ENCODE peak calls at places on chromosome 7, in ten cellular contexts. One of them, this sample, is unnamed.

GRCh38 chr7:120164-120555 is 72.2 kb upstream of the FAM20C start:
- DNase-seq in GM23338: no peak
- DNase-seq in lower leg skin: no peak
- DNase-seq in choroid plexus epithelial cell: no peak
- DNase-seq in A549: no peak
- DNase-seq in HFFc6: no peak
- DNase-seq in CD8-positive, alpha-beta T cell: no peak
- DNase-seq in IMR-90: no peak
- DNase-seq in tibial nerve: no peak
- DNase-seq in dorsolateral prefrontal cortex: no peak
- DNase-seq in this sample: no peak

GRCh38 chr7:27212587-27213149 is 12.8 kb upstream of the HOXA13 start:
- DNase-seq in GM23338: no peak
- DNase-seq in lower leg skin: no peak
- DNase-seq in choroid plexus epithelial cell: no peak
- DNase-seq in A549: no peak
- DNase-seq in HFFc6: no peak
- DNase-seq in CD8-positive, alpha-beta T cell: no peak
- DNase-seq in IMR-90: no peak
- DNase-seq in tibial nerve: no peak
- DNase-seq in dorsolateral prefrontal cortex: no peak
- DNase-seq in this sample: no peak

GRCh38 chr7:129607471-129608120 is 3.9 kb upstream of the NRF1 start:
- DNase-seq in GM23338: peak; percentile 82
- DNase-seq in lower leg skin: no peak
- DNase-seq in choroid plexus epithelial cell: peak; percentile 62
- DNase-seq in A549: peak; percentile 63
- DNase-seq in HFFc6: peak; percentile 8
- DNase-seq in CD8-positive, alpha-beta T cell: peak; percentile 48
- DNase-seq in IMR-90: no peak
- DNase-seq in tibial nerve: no peak
- DNase-seq in dorsolateral prefrontal cortex: no peak
- DNase-seq in this sample: peak; percentile 25

GRCh38 chr7:11698273-11698930 is 133.6 kb downstream of the THSD7A start:
- DNase-seq in GM23338: no peak
- DNase-seq in lower leg skin: no peak
- DNase-seq in choroid plexus epithelial cell: peak; percentile 59
- DNase-seq in A549: no peak
- DNase-seq in HFFc6: no peak
- DNase-seq in CD8-positive, alpha-beta T cell: no peak
- DNase-seq in IMR-90: no peak
- DNase-seq in tibial nerve: no peak
- DNase-seq in dorsolateral prefrontal cortex: no peak
- DNase-seq in this sample: no peak

GRCh38 chr7:118858651-118859149 is 634.2 kb downstream of the ANKRD7 start:
- DNase-seq in GM23338: peak; percentile 63
- DNase-seq in lower leg skin: no peak
- DNase-seq in choroid plexus epithelial cell: no peak
- DNase-seq in A549: no peak
- DNase-seq in HFFc6: no peak
- DNase-seq in CD8-positive, alpha-beta T cell: no peak
- DNase-seq in IMR-90: no peak
- DNase-seq in tibial nerve: no peak
- DNase-seq in dorsolateral prefrontal cortex: no peak
- DNase-seq in this sample: no peak

GRCh38 chr7:4958477-4959301 is at the start of gene MMD2:
- DNase-seq in GM23338: peak; percentile 72
- DNase-seq in lower leg skin: no peak
- DNase-seq in choroid plexus epithelial cell: no peak
- DNase-seq in A549: no peak
- DNase-seq in HFFc6: no peak
- DNase-seq in CD8-positive, alpha-beta T cell: no peak
- DNase-seq in IMR-90: no peak
- DNase-seq in tibial nerve: no peak
- DNase-seq in dorsolateral prefrontal cortex: no peak
- DNase-seq in this sample: no peak

GRCh38 chr7:31028417-31028988 is 23.6 kb upstream of the ADCYAP1R1 start:
- DNase-seq in GM23338: no peak
- DNase-seq in lower leg skin: no peak
- DNase-seq in choroid plexus epithelial cell: no peak
- DNase-seq in A549: no peak
- DNase-seq in HFFc6: no peak
- DNase-seq in CD8-positive, alpha-beta T cell: no peak
- DNase-seq in IMR-90: no peak
- DNase-seq in tibial nerve: no peak
- DNase-seq in dorsolateral prefrontal cortex: peak; percentile 54
- DNase-seq in this sample: no peak

GRCh38 chr7:148260605-148261004 is 330.0 kb upstream of the C7orf33 start:
- DNase-seq in GM23338: no peak
- DNase-seq in lower leg skin: no peak
- DNase-seq in choroid plexus epithelial cell: peak; percentile 5
- DNase-seq in A549: no peak
- DNase-seq in HFFc6: no peak
- DNase-seq in CD8-positive, alpha-beta T cell: no peak
- DNase-seq in IMR-90: no peak
- DNase-seq in tibial nerve: no peak
- DNase-seq in dorsolateral prefrontal cortex: no peak
- DNase-seq in this sample: no peak

GRCh38 chr7:64098-64521 is 128.3 kb upstream of the FAM20C start:
- DNase-seq in GM23338: peak; percentile 76
- DNase-seq in lower leg skin: no peak
- DNase-seq in choroid plexus epithelial cell: peak; percentile 87
- DNase-seq in A549: peak; percentile 41
- DNase-seq in HFFc6: peak; percentile 34
- DNase-seq in CD8-positive, alpha-beta T cell: no peak
- DNase-seq in IMR-90: peak; percentile 74
- DNase-seq in tibial nerve: peak; percentile 50
- DNase-seq in dorsolateral prefrontal cortex: peak; percentile 84
- DNase-seq in this sample: peak; percentile 44

GRCh38 chr7:50544992-50545391 is 20.2 kb downstream of the DDC start:
- DNase-seq in GM23338: no peak
- DNase-seq in lower leg skin: no peak
- DNase-seq in choroid plexus epithelial cell: no peak
- DNase-seq in A549: no peak
- DNase-seq in HFFc6: no peak
- DNase-seq in CD8-positive, alpha-beta T cell: no peak
- DNase-seq in IMR-90: no peak
- DNase-seq in tibial nerve: no peak
- DNase-seq in dorsolateral prefrontal cortex: no peak
- DNase-seq in this sample: no peak

DNA sequence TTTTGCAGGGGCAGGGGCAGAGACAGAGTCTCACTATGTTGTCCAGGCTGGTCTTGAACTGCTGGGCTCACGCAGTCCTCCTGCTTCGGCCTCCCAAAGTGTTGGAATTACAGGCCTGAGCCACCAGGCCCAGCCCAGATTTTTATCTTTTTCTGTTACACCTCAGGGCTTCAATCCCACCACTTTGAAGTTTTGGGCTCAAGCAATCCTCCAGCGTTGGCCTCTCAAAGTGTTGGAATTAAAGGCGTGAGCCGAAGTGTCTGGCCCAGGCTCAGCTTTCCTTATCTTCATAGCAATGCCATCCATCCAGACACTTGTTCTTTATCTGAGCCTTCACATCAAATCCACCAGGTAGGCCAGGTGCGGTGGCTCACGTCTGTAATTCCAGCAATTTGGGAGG is 4.1 kb downstream of the TAF6 start:
- DNase-seq in GM23338: no peak
- DNase-seq in lower leg skin: no peak
- DNase-seq in choroid plexus epithelial cell: no peak
- DNase-seq in A549: no peak
- DNase-seq in HFFc6: no peak
- DNase-seq in CD8-positive, alpha-beta T cell: no peak
- DNase-seq in IMR-90: no peak
- DNase-seq in tibial nerve: no peak
- DNase-seq in dorsolateral prefrontal cortex: no peak
- DNase-seq in this sample: no peak
- TF ChIP-seq CTCF in GM23338: no peak
- TF ChIP-seq CTCF in lower leg skin: no peak
- TF ChIP-seq CTCF in choroid plexus epithelial cell: no peak
- TF ChIP-seq CTCF in A549: no peak
- TF ChIP-seq CTCF in HFFc6: no peak
- TF ChIP-seq CTCF in CD8-positive, alpha-beta T cell: no peak
- TF ChIP-seq CTCF in IMR-90: no peak
- TF ChIP-seq CTCF in tibial nerve: no peak
- TF ChIP-seq CTCF in dorsolateral prefrontal cortex: no peak
- TF ChIP-seq CTCF in this sample: no peak

GRCh38 chr7:110835209-110835608 is 255.7 kb upstream of the LRRN3 start:
- DNase-seq in GM23338: no peak
- DNase-seq in lower leg skin: no peak
- DNase-seq in choroid plexus epithelial cell: peak; percentile 10
- DNase-seq in A549: no peak
- DNase-seq in HFFc6: no peak
- DNase-seq in CD8-positive, alpha-beta T cell: peak; percentile 5
- DNase-seq in IMR-90: no peak
- DNase-seq in tibial nerve: no peak
- DNase-seq in dorsolateral prefrontal cortex: no peak
- DNase-seq in this sample: no peak

GRCh38 chr7:110842796-110843195 is 248.1 kb upstream of the LRRN3 start:
- DNase-seq in GM23338: no peak
- DNase-seq in lower leg skin: no peak
- DNase-seq in choroid plexus epithelial cell: no peak
- DNase-seq in A549: no peak
- DNase-seq in HFFc6: no peak
- DNase-seq in CD8-positive, alpha-beta T cell: no peak
- DNase-seq in IMR-90: no peak
- DNase-seq in tibial nerve: no peak
- DNase-seq in dorsolateral prefrontal cortex: no peak
- DNase-seq in this sample: no peak

GRCh38 chr7:110835889-110836288 is 255.0 kb upstream of the LRRN3 start:
- DNase-seq in GM23338: no peak
- DNase-seq in lower leg skin: no peak
- DNase-seq in choroid plexus epithelial cell: no peak
- DNase-seq in A549: no peak
- DNase-seq in HFFc6: no peak
- DNase-seq in CD8-positive, alpha-beta T cell: no peak
- DNase-seq in IMR-90: no peak
- DNase-seq in tibial nerve: no peak
- DNase-seq in dorsolateral prefrontal cortex: no peak
- DNase-seq in this sample: no peak

GRCh38 chr7:110841840-110842579 is 248.9 kb upstream of the LRRN3 start:
- DNase-seq in GM23338: no peak
- DNase-seq in lower leg skin: no peak
- DNase-seq in choroid plexus epithelial cell: no peak
- DNase-seq in A549: no peak
- DNase-seq in HFFc6: no peak
- DNase-seq in CD8-positive, alpha-beta T cell: no peak
- DNase-seq in IMR-90: no peak
- DNase-seq in tibial nerve: no peak
- DNase-seq in dorsolateral prefrontal cortex: no peak
- DNase-seq in this sample: no peak

GRCh38 chr7:110839866-110840265 is 251.1 kb upstream of the LRRN3 start:
- DNase-seq in GM23338: peak; percentile 45
- DNase-seq in lower leg skin: no peak
- DNase-seq in choroid plexus epithelial cell: peak; percentile 85
- DNase-seq in A549: peak; percentile 32
- DNase-seq in HFFc6: no peak
- DNase-seq in CD8-positive, alpha-beta T cell: no peak
- DNase-seq in IMR-90: peak; percentile 64
- DNase-seq in tibial nerve: no peak
- DNase-seq in dorsolateral prefrontal cortex: no peak
- DNase-seq in this sample: no peak
- TF ChIP-seq CTCF in GM23338: peak; percentile 40
- TF ChIP-seq CTCF in lower leg skin: no peak
- TF ChIP-seq CTCF in choroid plexus epithelial cell: peak; percentile 67
- TF ChIP-seq CTCF in A549: no peak
- TF ChIP-seq CTCF in HFFc6: peak; percentile 12
- TF ChIP-seq CTCF in CD8-positive, alpha-beta T cell: no peak
- TF ChIP-seq CTCF in IMR-90: no peak
- TF ChIP-seq CTCF in tibial nerve: no peak
- TF ChIP-seq CTCF in dorsolateral prefrontal cortex: no peak
- TF ChIP-seq CTCF in this sample: no peak

GRCh38 chr7:71210220-71210619 is 78.3 kb downstream of the GALNT17 start:
- DNase-seq in GM23338: no peak
- DNase-seq in lower leg skin: no peak
- DNase-seq in choroid plexus epithelial cell: no peak
- DNase-seq in A549: no peak
- DNase-seq in HFFc6: no peak
- DNase-seq in CD8-positive, alpha-beta T cell: no peak
- DNase-seq in IMR-90: no peak
- DNase-seq in tibial nerve: no peak
- DNase-seq in dorsolateral prefrontal cortex: no peak
- DNase-seq in this sample: no peak

GRCh38 chr7:71221049-71221448 is 89.1 kb downstream of the GALNT17 start:
- DNase-seq in GM23338: no peak
- DNase-seq in lower leg skin: no peak
- DNase-seq in choroid plexus epithelial cell: no peak
- DNase-seq in A549: no peak
- DNase-seq in HFFc6: no peak
- DNase-seq in CD8-positive, alpha-beta T cell: no peak
- DNase-seq in IMR-90: no peak
- DNase-seq in tibial nerve: no peak
- DNase-seq in dorsolateral prefrontal cortex: no peak
- DNase-seq in this sample: no peak

GRCh38 chr7:71220210-71220695 is 88.3 kb downstream of the GALNT17 start:
- DNase-seq in GM23338: no peak
- DNase-seq in lower leg skin: no peak
- DNase-seq in choroid plexus epithelial cell: peak; percentile 3
- DNase-seq in A549: no peak
- DNase-seq in HFFc6: no peak
- DNase-seq in CD8-positive, alpha-beta T cell: no peak
- DNase-seq in IMR-90: no peak
- DNase-seq in tibial nerve: no peak
- DNase-seq in dorsolateral prefrontal cortex: no peak
- DNase-seq in this sample: no peak

GRCh38 chr7:71221549-71221948 is 89.6 kb downstream of the GALNT17 start:
- DNase-seq in GM23338: no peak
- DNase-seq in lower leg skin: no peak
- DNase-seq in choroid plexus epithelial cell: no peak
- DNase-seq in A549: no peak
- DNase-seq in HFFc6: no peak
- DNase-seq in CD8-positive, alpha-beta T cell: no peak
- DNase-seq in IMR-90: no peak
- DNase-seq in tibial nerve: no peak
- DNase-seq in dorsolateral prefrontal cortex: no peak
- DNase-seq in this sample: no peak

GRCh38 chr7:71216211-71216610 is 84.3 kb downstream of the GALNT17 start:
- DNase-seq in GM23338: no peak
- DNase-seq in lower leg skin: no peak
- DNase-seq in choroid plexus epithelial cell: no peak
- DNase-seq in A549: no peak
- DNase-seq in HFFc6: no peak
- DNase-seq in CD8-positive, alpha-beta T cell: no peak
- DNase-seq in IMR-90: no peak
- DNase-seq in tibial nerve: no peak
- DNase-seq in dorsolateral prefrontal cortex: no peak
- DNase-seq in this sample: no peak
- TF ChIP-seq CTCF in GM23338: no peak
- TF ChIP-seq CTCF in lower leg skin: no peak
- TF ChIP-seq CTCF in choroid plexus epithelial cell: no peak
- TF ChIP-seq CTCF in A549: no peak
- TF ChIP-seq CTCF in HFFc6: no peak
- TF ChIP-seq CTCF in CD8-positive, alpha-beta T cell: no peak
- TF ChIP-seq CTCF in IMR-90: no peak
- TF ChIP-seq CTCF in tibial nerve: no peak
- TF ChIP-seq CTCF in dorsolateral prefrontal cortex: no peak
- TF ChIP-seq CTCF in this sample: no peak

DNA sequence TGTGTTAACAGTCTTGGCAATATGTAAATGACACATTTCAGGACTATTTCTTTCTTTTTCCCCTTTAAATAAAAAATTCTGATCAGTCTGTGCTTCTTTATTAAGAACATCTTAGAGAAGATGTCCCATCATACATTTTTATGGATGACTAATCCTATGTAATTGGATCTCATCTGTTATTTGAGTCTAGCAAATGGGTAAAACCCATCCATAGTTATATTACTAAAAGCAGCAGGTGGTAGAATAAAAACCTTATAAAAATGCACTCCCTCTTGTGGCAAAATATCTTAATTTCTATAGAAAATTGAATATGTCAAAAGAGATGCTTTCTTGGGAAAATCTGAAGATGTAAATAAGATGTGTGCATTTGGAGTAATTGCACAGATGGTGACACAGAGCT is 35.3 kb downstream of the TRRAP start:
- DNase-seq in GM23338: no peak
- DNase-seq in lower leg skin: no peak
- DNase-seq in choroid plexus epithelial cell: peak; percentile 37
- DNase-seq in A549: no peak
- DNase-seq in HFFc6: peak; percentile 33
- DNase-seq in CD8-positive, alpha-beta T cell: no peak
- DNase-seq in IMR-90: peak; percentile 71
- DNase-seq in tibial nerve: no peak
- DNase-seq in dorsolateral prefrontal cortex: no peak
- DNase-seq in this sample: no peak
- TF ChIP-seq CTCF in GM23338: no peak
- TF ChIP-seq CTCF in lower leg skin: no peak
- TF ChIP-seq CTCF in choroid plexus epithelial cell: peak; percentile 29
- TF ChIP-seq CTCF in A549: peak; percentile 14
- TF ChIP-seq CTCF in HFFc6: peak; percentile 60
- TF ChIP-seq CTCF in CD8-positive, alpha-beta T cell: no peak
- TF ChIP-seq CTCF in IMR-90: peak; percentile 22
- TF ChIP-seq CTCF in tibial nerve: no peak
- TF ChIP-seq CTCF in dorsolateral prefrontal cortex: no peak
- TF ChIP-seq CTCF in this sample: peak; percentile 14

This sample was measured in endothelial cell.